ENCODE peak calls at places on chromosomes 13 and 19, in eight cellular contexts. Z is mucosa of descending colon, L is stomach, W is BJ, N is HCT116, B is bronchial epithelial cell, V is upper lobe of right lung, E is astrocyte of the cerebellum. Y is an unnamed sample.

GRCh38 chr13:109868583-109869311 is 82.4 kb upstream of the IRS2 start:
- DNase-seq in Z (no peak), L (no peak), W (no peak), N (no peak), B (peak), V (no peak), E (no peak), Y (no peak)

GRCh38 chr13:79628463-79628862 is 147.5 kb downstream of the NDFIP2 start:
- DNase-seq in Z (no peak), L (no peak), W (no peak), N (no peak), B (no peak), V (no peak), E (no peak), Y (no peak)

GRCh38 chr19:40533508-40533907 is 43.2 kb upstream of the SHKBP1 start:
- DNase-seq in Z (no peak), L (no peak), W (no peak), N (no peak), B (no peak), V (no peak), E (no peak), Y (no peak)

GRCh38 chr13:34201050-34201913 is 383.3 kb downstream of the RFC3 start:
- DNase-seq in Z (peak), L (no peak), W (peak), N (no peak), B (peak), V (no peak), E (no peak), Y (no peak)

GRCh38 chr13:30864352-30865130 is 41.5 kb upstream of the MEDAG start:
- DNase-seq in Z (no peak), L (no peak), W (peak), N (no peak), B (peak), V (no peak), E (peak), Y (no peak)

GRCh38 chr19:13817615-13818371 is 22.6 kb downstream of the ZSWIM4 start:
- DNase-seq in Z (peak), L (peak), W (no peak), N (no peak), B (no peak), V (peak), E (no peak), Y (no peak)

GRCh38 chr19:40503300-40503699 is 36.5 kb downstream of the SPTBN4 start:
- DNase-seq in Z (no peak), L (no peak), W (no peak), N (no peak), B (no peak), V (no peak), E (no peak), Y (no peak)

GRCh38 chr13:21121616-21122015 is 54.7 kb downstream of the SKA3 start:
- DNase-seq in Z (no peak), L (no peak), W (no peak), N (no peak), B (no peak), V (no peak), E (no peak), Y (no peak)

GRCh38 chr19:45247136-45247535 is 1.9 kb upstream of the EXOC3L2 start:
- DNase-seq in Z (no peak), L (no peak), W (no peak), N (no peak), B (no peak), V (no peak), E (no peak), Y (no peak)

GRCh38 chr19:4391701-4392543 is 8.4 kb downstream of the SH3GL1 start:
- DNase-seq in Z (no peak), L (no peak), W (peak), N (no peak), B (peak), V (no peak), E (no peak), Y (no peak)

GRCh38 chr13:44221657-44222056 is 152.0 kb upstream of the SERP2 start:
- DNase-seq in Z (no peak), L (no peak), W (no peak), N (no peak), B (no peak), V (no peak), E (no peak), Y (no peak)

GRCh38 chr13:39688699-39689405 is 33.4 kb downstream of the COG6 start:
- DNase-seq in Z (no peak), L (no peak), W (peak), N (no peak), B (no peak), V (no peak), E (no peak), Y (no peak)

GRCh38 chr13:111187879-111188643 is 73.0 kb downstream of the ARHGEF7 start:
- DNase-seq in Z (no peak), L (no peak), W (no peak), N (no peak), B (peak), V (no peak), E (no peak), Y (no peak)

GRCh38 chr13:19586904-19587634 is 25.7 kb upstream of the TPTE2 start:
- DNase-seq in Z (peak), L (peak), W (peak), N (no peak), B (no peak), V (peak), E (no peak), Y (no peak)

GRCh38 chr19:3455960-3456601 is 24.2 kb downstream of the SMIM24 start:
- DNase-seq in Z (no peak), L (no peak), W (no peak), N (no peak), B (no peak), V (no peak), E (no peak), Y (no peak)

GRCh38 chr19:10984166-10984735 is 23.4 kb downstream of the SMARCA4 start:
- DNase-seq in Z (no peak), L (no peak), W (no peak), N (no peak), B (no peak), V (no peak), E (no peak), Y (no peak)

GRCh38 chr13:97844151-97844550 is 109.3 kb upstream of the IPO5 start:
- DNase-seq in Z (no peak), L (no peak), W (no peak), N (no peak), B (peak), V (no peak), E (no peak), Y (no peak)

GRCh38 chr13:75357576-75358295 is 124.2 kb downstream of the TBC1D4 start:
- DNase-seq in Z (peak), L (no peak), W (no peak), N (peak), B (peak), V (peak), E (no peak), Y (peak)

GRCh38 chr19:609001-609340 is 19.3 kb downstream of the HCN2 start:
- DNase-seq in Z (peak), L (peak), W (no peak), N (no peak), B (no peak), V (peak), E (no peak), Y (no peak)

GRCh38 chr19:50798116-50798942 is 8.1 kb downstream of the ACP4 start:
- DNase-seq in Z (no peak), L (no peak), W (no peak), N (no peak), B (no peak), V (no peak), E (no peak), Y (no peak)

GRCh38 chr19:51595776-51596175 is 24.7 kb downstream of the ZNF175 start:
- DNase-seq in Z (no peak), L (no peak), W (no peak), N (no peak), B (no peak), V (no peak), E (no peak), Y (no peak)

GRCh38 chr13:99985886-99986527 is 4.4 kb downstream of the ZIC2 start:
- DNase-seq in Z (no peak), L (no peak), W (no peak), N (no peak), B (no peak), V (no peak), E (no peak), Y (no peak)

GRCh38 chr13:49693877-49694276 is 2.6 kb upstream of the EBPL start:
- DNase-seq in Z (no peak), L (no peak), W (no peak), N (no peak), B (no peak), V (no peak), E (no peak), Y (no peak)

GRCh38 chr13:83449666-83450395 is 432.4 kb downstream of the SLITRK1 start:
- DNase-seq in Z (no peak), L (no peak), W (peak), N (no peak), B (peak), V (no peak), E (peak), Y (no peak)

GRCh38 chr19:33291623-33292534 is 10.5 kb downstream of the CEBPA start:
- DNase-seq in Z (peak), L (no peak), W (no peak), N (no peak), B (no peak), V (peak), E (no peak), Y (no peak)

GRCh38 chr19:1355974-1356865 is 27.5 kb upstream of the NDUFS7 start:
- DNase-seq in Z (peak), L (no peak), W (no peak), N (no peak), B (no peak), V (no peak), E (no peak), Y (no peak)

GRCh38 chr13:77372275-77372674 is 45.4 kb upstream of the MYCBP2 start:
- DNase-seq in Z (no peak), L (no peak), W (no peak), N (no peak), B (no peak), V (no peak), E (no peak), Y (no peak)

GRCh38 chr13:111612918-111613317 is 292.5 kb downstream of the TEX29 start:
- DNase-seq in Z (no peak), L (no peak), W (no peak), N (no peak), B (no peak), V (peak), E (no peak), Y (no peak)

GRCh38 chr19:13975870-13976269 is 23.6 kb downstream of the DCAF15 start:
- DNase-seq in Z (no peak), L (no peak), W (no peak), N (no peak), B (no peak), V (no peak), E (no peak), Y (no peak)

GRCh38 chr13:86020350-86021002 is 221.3 kb upstream of the SLITRK6 start:
- DNase-seq in Z (peak), L (no peak), W (no peak), N (no peak), B (peak), V (no peak), E (peak), Y (no peak)

GRCh38 chr13:40060318-40061007 is 405.0 kb downstream of the COG6 start:
- DNase-seq in Z (no peak), L (peak), W (peak), N (no peak), B (peak), V (no peak), E (peak), Y (no peak)

DNA sequence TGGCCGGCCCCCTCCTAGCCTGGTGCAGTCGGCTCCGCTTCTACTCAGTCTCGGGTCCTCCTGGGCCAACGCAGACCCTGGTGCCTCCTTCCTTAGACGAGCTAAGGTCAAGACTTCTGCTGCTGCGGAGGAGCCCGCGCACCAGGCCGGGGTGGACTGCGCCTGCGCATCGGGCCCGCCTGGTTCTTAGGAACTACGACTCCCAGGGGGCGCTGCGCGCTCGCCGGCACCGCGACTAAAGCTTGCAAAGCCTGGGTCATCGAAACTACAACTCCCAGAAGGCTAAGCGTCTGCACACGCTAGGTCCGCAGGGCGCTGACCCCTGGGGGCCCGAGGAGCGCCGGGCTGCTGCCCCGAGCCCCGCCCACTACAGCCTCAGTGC is at the start of gene ZNF835:
- DNase-seq in Z (peak), L (peak), W (no peak), N (no peak), B (peak), V (peak), E (peak), Y (peak)
- TF ChIP-seq CTCF in Z (no peak), L (no peak), W (no peak), N (no peak), B (no peak), V (peak), E (no peak), Y (no peak)

GRCh38 chr13:113874177-113874576 is 10.3 kb upstream of the GAS6 start:
- DNase-seq in Z (no peak), L (no peak), W (no peak), N (no peak), B (no peak), V (no peak), E (no peak), Y (no peak)

GRCh38 chr13:113875829-113876228 is 12.0 kb upstream of the GAS6 start:
- DNase-seq in Z (no peak), L (no peak), W (no peak), N (no peak), B (no peak), V (no peak), E (no peak), Y (no peak)

GRCh38 chr13:113876341-113877148 is 12.7 kb upstream of the GAS6 start:
- DNase-seq in Z (no peak), L (no peak), W (no peak), N (no peak), B (no peak), V (no peak), E (no peak), Y (no peak)

GRCh38 chr13:113875429-113875815 is 11.5 kb upstream of the GAS6 start:
- DNase-seq in Z (no peak), L (no peak), W (no peak), N (no peak), B (no peak), V (no peak), E (no peak), Y (no peak)

DNA sequence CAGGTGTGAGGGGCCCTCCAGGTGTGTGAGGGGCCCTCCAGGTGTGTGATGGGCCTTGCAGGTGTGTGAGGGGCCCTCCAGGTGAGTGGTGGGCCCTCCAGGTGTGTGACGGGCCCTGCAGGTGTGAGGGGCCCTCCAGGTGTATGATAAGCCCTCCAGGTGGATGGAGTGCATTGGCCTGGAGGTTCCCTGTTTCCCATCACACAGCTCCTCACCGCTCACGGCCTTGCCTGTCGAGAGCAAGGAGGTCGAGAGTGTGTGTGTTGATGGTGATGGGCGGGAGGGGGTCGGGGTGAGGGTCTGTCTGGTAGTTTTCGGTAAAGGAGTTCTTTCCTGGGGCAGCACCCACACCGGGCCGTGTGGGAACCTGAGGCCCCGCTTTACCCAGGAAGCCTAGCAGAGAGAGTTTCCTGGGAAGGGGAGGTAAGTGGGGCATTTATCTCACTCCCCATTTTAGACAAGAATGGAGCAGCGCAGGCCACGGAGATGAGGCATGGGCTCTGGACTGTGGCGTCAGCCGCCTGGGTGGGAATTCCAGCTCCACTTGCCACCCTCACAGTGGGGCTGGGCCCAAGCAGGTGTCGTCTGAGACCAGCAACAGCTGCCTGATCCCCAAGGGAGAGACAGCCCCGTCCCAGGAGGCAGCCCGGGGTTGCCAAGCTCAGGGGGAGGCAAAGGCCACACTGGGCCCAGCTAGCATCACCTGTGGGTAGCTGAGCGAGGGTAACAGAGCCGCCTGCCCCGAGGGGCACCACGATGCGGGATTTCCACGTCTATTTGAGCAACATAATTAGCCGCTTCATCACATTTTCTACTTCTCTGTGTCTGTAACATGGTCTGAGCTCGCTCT is 10.9 kb upstream of the GAS6 start:
- DNase-seq in Z (no peak), L (no peak), W (no peak), N (no peak), B (no peak), V (no peak), E (no peak), Y (no peak)
- TF ChIP-seq CTCF in Z (no peak), L (no peak), W (no peak), N (no peak), B (no peak), V (no peak), E (no peak), Y (no peak)

GRCh38 chr13:59888408-59888807 is 275.3 kb downstream of the DIAPH3 start:
- DNase-seq in Z (no peak), L (no peak), W (no peak), N (no peak), B (no peak), V (no peak), E (no peak), Y (no peak)
- TF ChIP-seq CTCF in Z (no peak), L (no peak), W (no peak), N (no peak), B (no peak), V (no peak), E (no peak), Y (no peak)

GRCh38 chr13:64925284-64925683 is 2304.9 kb downstream of the PCDH9 start:
- DNase-seq in Z (no peak), L (no peak), W (no peak), N (no peak), B (no peak), V (no peak), E (no peak), Y (no peak)
- TF ChIP-seq CTCF in Z (no peak), L (no peak), W (no peak), N (no peak), B (no peak), V (no peak), E (no peak), Y (no peak)

DNA sequence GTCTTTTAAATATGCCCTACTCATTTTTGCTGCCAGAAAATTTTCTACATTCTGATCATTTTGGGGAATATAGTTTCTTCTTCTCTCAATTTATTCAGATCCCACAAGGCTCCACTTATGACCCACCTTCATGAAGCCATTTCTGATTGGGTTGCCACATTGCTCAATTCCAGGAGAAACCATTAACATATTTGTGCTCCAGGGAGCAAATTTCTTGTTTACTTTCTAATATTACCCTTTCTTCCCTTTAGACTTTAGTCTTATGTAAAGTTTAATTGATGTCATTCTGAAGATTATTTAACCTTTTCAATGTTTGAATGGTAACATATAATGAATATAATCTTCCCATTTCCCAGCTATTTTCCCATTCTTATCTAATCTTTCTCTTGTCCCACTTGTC is 331.8 kb downstream of the ITGBL1 start:
- DNase-seq in Z (no peak), L (no peak), W (no peak), N (no peak), B (no peak), V (no peak), E (no peak), Y (no peak)
- TF ChIP-seq CTCF in Z (no peak), L (no peak), W (no peak), N (no peak), B (no peak), V (no peak), E (no peak), Y (no peak)

GRCh38 chr13:36862002-36862706 is 43.1 kb downstream of the RFXAP start:
- DNase-seq in Z (no peak), L (no peak), W (no peak), N (no peak), B (peak), V (no peak), E (no peak), Y (no peak)

GRCh38 chr13:36870050-36870692 is 49.9 kb downstream of the SMAD9 start:
- DNase-seq in Z (peak), L (no peak), W (no peak), N (no peak), B (peak), V (no peak), E (no peak), Y (no peak)

GRCh38 chr13:36862722-36863121 is 43.7 kb downstream of the RFXAP start:
- DNase-seq in Z (no peak), L (no peak), W (no peak), N (no peak), B (no peak), V (no peak), E (no peak), Y (no peak)

GRCh38 chr13:36865265-36865664 is 46.2 kb downstream of the RFXAP start:
- DNase-seq in Z (no peak), L (no peak), W (no peak), N (no peak), B (no peak), V (no peak), E (no peak), Y (no peak)

DNA sequence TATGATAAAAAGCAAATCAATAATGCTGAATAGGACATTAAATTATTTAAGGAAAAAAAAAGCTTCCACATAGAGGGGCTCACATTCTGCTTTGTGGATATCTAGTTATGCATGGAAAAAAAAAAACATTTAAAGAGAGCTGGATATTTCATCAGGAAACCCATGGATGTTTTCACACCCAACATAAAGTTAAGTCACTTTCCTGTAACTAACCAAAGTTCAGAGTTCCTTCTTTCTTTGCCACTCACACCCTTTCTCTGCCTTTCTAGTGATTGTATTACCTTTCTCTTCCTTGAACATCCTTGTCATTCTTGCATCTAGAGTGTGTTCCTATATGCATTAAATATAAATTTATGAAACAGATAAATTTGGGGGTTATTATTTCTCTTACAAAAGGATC is 47.2 kb downstream of the RFXAP start:
- DNase-seq in Z (no peak), L (no peak), W (no peak), N (no peak), B (no peak), V (no peak), E (no peak), Y (no peak)
- TF ChIP-seq CTCF in Z (no peak), L (no peak), W (no peak), N (no peak), B (no peak), V (no peak), E (no peak), Y (no peak)